ENCODE peak calls at places on chromosomes 13 and 19, in seven cellular contexts. One of them, this sample, is unnamed.
A peak's percentile ranks its signal among the peaks of the same experiment; 100 is the strongest.

GRCh38 chr19:53549354-53549753 is 11.4 kb downstream of the ZNF331 start:
- DNase-seq in HFFc6: peak; percentile 59
- DNase-seq in HT1080: no peak
- DNase-seq in coronary artery: no peak
- DNase-seq in activated naive CD4-positive, alpha-beta T cell treated with anti-CD3 and anti-CD28 coated beads, Interleukin-2, amount 50 U/mL, for 72 hours: no peak
- DNase-seq in activated naive CD8-positive, alpha-beta T cell treated with anti-CD3 and anti-CD28 coated beads for 36 hours: no peak
- DNase-seq in WTC11: no peak
- DNase-seq in this sample: no peak

GRCh38 chr13:96998071-96998470 is 3.8 kb upstream of the OXGR1 start:
- DNase-seq in HFFc6: no peak
- DNase-seq in HT1080: no peak
- DNase-seq in coronary artery: no peak
- DNase-seq in activated naive CD4-positive, alpha-beta T cell treated with anti-CD3 and anti-CD28 coated beads, Interleukin-2, amount 50 U/mL, for 72 hours: no peak
- DNase-seq in activated naive CD8-positive, alpha-beta T cell treated with anti-CD3 and anti-CD28 coated beads for 36 hours: no peak
- DNase-seq in WTC11: no peak
- DNase-seq in this sample: no peak

GRCh38 chr13:76937416-76937815 is 10.9 kb upstream of the ACOD1 start:
- DNase-seq in HFFc6: peak; percentile 92
- DNase-seq in HT1080: peak; percentile 93
- DNase-seq in coronary artery: no peak
- DNase-seq in activated naive CD4-positive, alpha-beta T cell treated with anti-CD3 and anti-CD28 coated beads, Interleukin-2, amount 50 U/mL, for 72 hours: no peak
- DNase-seq in activated naive CD8-positive, alpha-beta T cell treated with anti-CD3 and anti-CD28 coated beads for 36 hours: no peak
- DNase-seq in WTC11: no peak
- DNase-seq in this sample: no peak

GRCh38 chr13:108496364-108497215 is 132.8 kb upstream of the MYO16 start:
- DNase-seq in HFFc6: no peak
- DNase-seq in HT1080: no peak
- DNase-seq in coronary artery: no peak
- DNase-seq in activated naive CD4-positive, alpha-beta T cell treated with anti-CD3 and anti-CD28 coated beads, Interleukin-2, amount 50 U/mL, for 72 hours: no peak
- DNase-seq in activated naive CD8-positive, alpha-beta T cell treated with anti-CD3 and anti-CD28 coated beads for 36 hours: no peak
- DNase-seq in WTC11: no peak
- DNase-seq in this sample: peak; percentile 92

GRCh38 chr19:3573162-3573857 is 566 bp downstream of the HMG20B start:
- DNase-seq in HFFc6: no peak
- DNase-seq in HT1080: no peak
- DNase-seq in coronary artery: no peak
- DNase-seq in activated naive CD4-positive, alpha-beta T cell treated with anti-CD3 and anti-CD28 coated beads, Interleukin-2, amount 50 U/mL, for 72 hours: no peak
- DNase-seq in activated naive CD8-positive, alpha-beta T cell treated with anti-CD3 and anti-CD28 coated beads for 36 hours: no peak
- DNase-seq in WTC11: peak; percentile 38
- DNase-seq in this sample: peak; percentile 57

GRCh38 chr19:43444531-43445340 is 20.7 kb downstream of the LYPD3 start:
- DNase-seq in HFFc6: no peak
- DNase-seq in HT1080: peak; percentile 17
- DNase-seq in coronary artery: no peak
- DNase-seq in activated naive CD4-positive, alpha-beta T cell treated with anti-CD3 and anti-CD28 coated beads, Interleukin-2, amount 50 U/mL, for 72 hours: no peak
- DNase-seq in activated naive CD8-positive, alpha-beta T cell treated with anti-CD3 and anti-CD28 coated beads for 36 hours: no peak
- DNase-seq in WTC11: no peak
- DNase-seq in this sample: no peak

GRCh38 chr13:41178040-41178439 is 16.3 kb downstream of the KBTBD7 start:
- DNase-seq in HFFc6: no peak
- DNase-seq in HT1080: peak; percentile 23
- DNase-seq in coronary artery: no peak
- DNase-seq in activated naive CD4-positive, alpha-beta T cell treated with anti-CD3 and anti-CD28 coated beads, Interleukin-2, amount 50 U/mL, for 72 hours: no peak
- DNase-seq in activated naive CD8-positive, alpha-beta T cell treated with anti-CD3 and anti-CD28 coated beads for 36 hours: no peak
- DNase-seq in WTC11: no peak
- DNase-seq in this sample: no peak

GRCh38 chr13:37403776-37404497 is 194.6 kb downstream of the POSTN start:
- DNase-seq in HFFc6: peak; percentile 21
- DNase-seq in HT1080: no peak
- DNase-seq in coronary artery: no peak
- DNase-seq in activated naive CD4-positive, alpha-beta T cell treated with anti-CD3 and anti-CD28 coated beads, Interleukin-2, amount 50 U/mL, for 72 hours: no peak
- DNase-seq in activated naive CD8-positive, alpha-beta T cell treated with anti-CD3 and anti-CD28 coated beads for 36 hours: no peak
- DNase-seq in WTC11: no peak
- DNase-seq in this sample: no peak

GRCh38 chr19:16197188-16197621 is 506 bp upstream of the AP1M1 start:
- DNase-seq in HFFc6: peak; percentile 96
- DNase-seq in HT1080: no peak
- DNase-seq in coronary artery: no peak
- DNase-seq in activated naive CD4-positive, alpha-beta T cell treated with anti-CD3 and anti-CD28 coated beads, Interleukin-2, amount 50 U/mL, for 72 hours: peak; percentile 18
- DNase-seq in activated naive CD8-positive, alpha-beta T cell treated with anti-CD3 and anti-CD28 coated beads for 36 hours: no peak
- DNase-seq in WTC11: no peak
- DNase-seq in this sample: no peak

GRCh38 chr13:98514268-98514667 is 62.6 kb downstream of the STK24 start:
- DNase-seq in HFFc6: no peak
- DNase-seq in HT1080: no peak
- DNase-seq in coronary artery: no peak
- DNase-seq in activated naive CD4-positive, alpha-beta T cell treated with anti-CD3 and anti-CD28 coated beads, Interleukin-2, amount 50 U/mL, for 72 hours: no peak
- DNase-seq in activated naive CD8-positive, alpha-beta T cell treated with anti-CD3 and anti-CD28 coated beads for 36 hours: no peak
- DNase-seq in WTC11: no peak
- DNase-seq in this sample: no peak

GRCh38 chr13:81726037-81726726 is 1385.3 kb upstream of the SPRY2 start:
- DNase-seq in HFFc6: no peak
- DNase-seq in HT1080: peak; percentile 61
- DNase-seq in coronary artery: no peak
- DNase-seq in activated naive CD4-positive, alpha-beta T cell treated with anti-CD3 and anti-CD28 coated beads, Interleukin-2, amount 50 U/mL, for 72 hours: no peak
- DNase-seq in activated naive CD8-positive, alpha-beta T cell treated with anti-CD3 and anti-CD28 coated beads for 36 hours: no peak
- DNase-seq in WTC11: no peak
- DNase-seq in this sample: no peak

GRCh38 chr19:1492474-1493006 is 1.6 kb downstream of the REEP6 start:
- DNase-seq in HFFc6: no peak
- DNase-seq in HT1080: peak; percentile 50
- DNase-seq in coronary artery: no peak
- DNase-seq in activated naive CD4-positive, alpha-beta T cell treated with anti-CD3 and anti-CD28 coated beads, Interleukin-2, amount 50 U/mL, for 72 hours: no peak
- DNase-seq in activated naive CD8-positive, alpha-beta T cell treated with anti-CD3 and anti-CD28 coated beads for 36 hours: no peak
- DNase-seq in WTC11: no peak
- DNase-seq in this sample: no peak

GRCh38 chr19:43641333-43641732 is 1.7 kb upstream of the CADM4 start:
- DNase-seq in HFFc6: no peak
- DNase-seq in HT1080: no peak
- DNase-seq in coronary artery: no peak
- DNase-seq in activated naive CD4-positive, alpha-beta T cell treated with anti-CD3 and anti-CD28 coated beads, Interleukin-2, amount 50 U/mL, for 72 hours: no peak
- DNase-seq in activated naive CD8-positive, alpha-beta T cell treated with anti-CD3 and anti-CD28 coated beads for 36 hours: no peak
- DNase-seq in WTC11: no peak
- DNase-seq in this sample: no peak

GRCh38 chr13:60759499-60759898 is 362.5 kb downstream of the TDRD3 start:
- DNase-seq in HFFc6: no peak
- DNase-seq in HT1080: peak; percentile 45
- DNase-seq in coronary artery: no peak
- DNase-seq in activated naive CD4-positive, alpha-beta T cell treated with anti-CD3 and anti-CD28 coated beads, Interleukin-2, amount 50 U/mL, for 72 hours: no peak
- DNase-seq in activated naive CD8-positive, alpha-beta T cell treated with anti-CD3 and anti-CD28 coated beads for 36 hours: no peak
- DNase-seq in WTC11: no peak
- DNase-seq in this sample: peak; percentile 23

GRCh38 chr13:102836471-102836870 is 9.4 kb upstream of the ERCC5 start:
- DNase-seq in HFFc6: no peak
- DNase-seq in HT1080: no peak
- DNase-seq in coronary artery: no peak
- DNase-seq in activated naive CD4-positive, alpha-beta T cell treated with anti-CD3 and anti-CD28 coated beads, Interleukin-2, amount 50 U/mL, for 72 hours: no peak
- DNase-seq in activated naive CD8-positive, alpha-beta T cell treated with anti-CD3 and anti-CD28 coated beads for 36 hours: no peak
- DNase-seq in WTC11: no peak
- DNase-seq in this sample: no peak

GRCh38 chr13:67549331-67549730 is 319.2 kb upstream of the PCDH9 start:
- DNase-seq in HFFc6: no peak
- DNase-seq in HT1080: peak; percentile 85
- DNase-seq in coronary artery: no peak
- DNase-seq in activated naive CD4-positive, alpha-beta T cell treated with anti-CD3 and anti-CD28 coated beads, Interleukin-2, amount 50 U/mL, for 72 hours: no peak
- DNase-seq in activated naive CD8-positive, alpha-beta T cell treated with anti-CD3 and anti-CD28 coated beads for 36 hours: no peak
- DNase-seq in WTC11: no peak
- DNase-seq in this sample: no peak

GRCh38 chr19:10751109-10751972 is 33.5 kb downstream of the DNM2 start:
- DNase-seq in HFFc6: no peak
- DNase-seq in HT1080: no peak
- DNase-seq in coronary artery: no peak
- DNase-seq in activated naive CD4-positive, alpha-beta T cell treated with anti-CD3 and anti-CD28 coated beads, Interleukin-2, amount 50 U/mL, for 72 hours: no peak
- DNase-seq in activated naive CD8-positive, alpha-beta T cell treated with anti-CD3 and anti-CD28 coated beads for 36 hours: no peak
- DNase-seq in WTC11: no peak
- DNase-seq in this sample: no peak

GRCh38 chr19:12884627-12884925 is 2.4 kb downstream of the KLF1 start:
- DNase-seq in HFFc6: no peak
- DNase-seq in HT1080: no peak
- DNase-seq in coronary artery: no peak
- DNase-seq in activated naive CD4-positive, alpha-beta T cell treated with anti-CD3 and anti-CD28 coated beads, Interleukin-2, amount 50 U/mL, for 72 hours: no peak
- DNase-seq in activated naive CD8-positive, alpha-beta T cell treated with anti-CD3 and anti-CD28 coated beads for 36 hours: no peak
- DNase-seq in WTC11: no peak
- DNase-seq in this sample: no peak

This sample was measured in retina.